ENCODE peak calls at places on chromosomes 1 and 21, in eight cellular contexts. R is cardiac muscle cell, W is astrocyte of the spinal cord, U is endothelial cell, P is GM13977, L is progenitor cell of endocrine pancreas, B is fibroblast of pulmonary artery, G is mucosa of descending colon. K is an unnamed sample.
A peak's percentile ranks its signal among the peaks of the same experiment; 100 is the strongest.

GRCh38 chr21:46024983-46025860 is 43.7 kb downstream of the COL6A1 start:
- DNase-seq in R (peak; percentile 86), W (peak; percentile 60), U (no peak), P (no peak), L (no peak), B (peak; percentile 73), G (no peak), K (no peak)

GRCh38 chr1:185936641-185937040 is 202.4 kb downstream of the HMCN1 start:
- DNase-seq in R (no peak), W (no peak), U (no peak), P (no peak), L (no peak), B (no peak), G (no peak), K (no peak)

GRCh38 chr1:218476385-218476784 is 131.2 kb downstream of the TGFB2 start:
- DNase-seq in R (peak; percentile 61), W (peak; percentile 86), U (no peak), P (no peak), L (no peak), B (peak; percentile 76), G (no peak), K (no peak)

GRCh38 chr21:26591543-26591942 is 18.5 kb upstream of the CYYR1 start:
- DNase-seq in R (no peak), W (no peak), U (no peak), P (no peak), L (no peak), B (no peak), G (no peak), K (no peak)

GRCh38 chr21:29511076-29511475 is 212.4 kb downstream of the BACH1 start:
- DNase-seq in R (no peak), W (peak; percentile 66), U (no peak), P (no peak), L (no peak), B (no peak), G (no peak), K (no peak)

GRCh38 chr1:174131032-174131638 is 28.2 kb upstream of the RABGAP1L start:
- DNase-seq in R (no peak), W (no peak), U (no peak), P (no peak), L (no peak), B (no peak), G (no peak), K (no peak)

GRCh38 chr1:26861286-26861701 is 1.7 kb upstream of the SFN start:
- DNase-seq in R (no peak), W (peak; percentile 47), U (no peak), P (no peak), L (no peak), B (peak; percentile 29), G (no peak), K (no peak)

GRCh38 chr1:28602536-28603439 is 10.7 kb downstream of the RAB42 start:
- DNase-seq in R (peak; percentile 86), W (peak; percentile 82), U (peak; percentile 67), P (peak; percentile 48), L (peak; percentile 41), B (peak; percentile 88), G (no peak), K (peak; percentile 56)

GRCh38 chr1:162022626-162023025 is 1.0 kb downstream of the OLFML2B start:
- DNase-seq in R (no peak), W (no peak), U (no peak), P (no peak), L (no peak), B (no peak), G (no peak), K (no peak)

GRCh38 chr1:47984175-47984789 is 12.9 kb downstream of the TRABD2B start:
- DNase-seq in R (peak; percentile 9), W (no peak), U (peak; percentile 37), P (no peak), L (no peak), B (no peak), G (no peak), K (no peak)

GRCh38 chr1:246691622-246692495 is 32.4 kb upstream of the SCCPDH start:
- DNase-seq in R (peak; percentile 34), W (no peak), U (no peak), P (no peak), L (no peak), B (no peak), G (no peak), K (no peak)

GRCh38 chr1:213135572-213135971 is 84.5 kb downstream of the RPS6KC1 start:
- DNase-seq in R (peak; percentile 25), W (peak; percentile 23), U (no peak), P (no peak), L (no peak), B (peak; percentile 44), G (no peak), K (no peak)

GRCh38 chr1:45359882-45360513 is 19.8 kb upstream of the MUTYH start:
- DNase-seq in R (peak; percentile 85), W (peak; percentile 69), U (peak; percentile 39), P (no peak), L (no peak), B (peak; percentile 84), G (no peak), K (no peak)

GRCh38 chr1:1889090-1889750 is 1.7 kb downstream of the GNB1 start:
- DNase-seq in R (no peak), W (no peak), U (no peak), P (no peak), L (no peak), B (peak; percentile 38), G (no peak), K (no peak)

GRCh38 chr1:115982399-115982798 is 6.1 kb downstream of the SLC22A15 start:
- DNase-seq in R (no peak), W (no peak), U (no peak), P (peak; percentile 42), L (no peak), B (no peak), G (no peak), K (peak; percentile 38)

GRCh38 chr1:45815667-45816458 is 12.5 kb downstream of the MAST2 start:
- DNase-seq in R (peak; percentile 23), W (no peak), U (no peak), P (no peak), L (no peak), B (peak; percentile 44), G (no peak), K (no peak)

GRCh38 chr1:167630568-167631385 is 745 bp downstream of the RCSD1 start:
- DNase-seq in R (no peak), W (no peak), U (no peak), P (peak; percentile 53), L (no peak), B (no peak), G (no peak), K (peak; percentile 45)

GRCh38 chr1:247906504-247907047 is 11.2 kb downstream of the OR2W3 start:
- DNase-seq in R (peak; percentile 0), W (peak; percentile 69), U (no peak), P (no peak), L (no peak), B (peak; percentile 23), G (no peak), K (no peak)

GRCh38 chr1:211874521-211875347 is 44.2 kb upstream of the LPGAT1 start:
- DNase-seq in R (no peak), W (no peak), U (no peak), P (no peak), L (no peak), B (no peak), G (no peak), K (no peak)

GRCh38 chr21:41973861-41974751 is 20.3 kb upstream of the C2CD2 start:
- DNase-seq in R (peak; percentile 19), W (no peak), U (no peak), P (peak; percentile 44), L (no peak), B (peak; percentile 14), G (no peak), K (peak; percentile 60)

GRCh38 chr1:9561429-9561828 is 22.2 kb downstream of the SLC25A33 start:
- DNase-seq in R (peak; percentile 96), W (peak; percentile 93), U (no peak), P (no peak), L (no peak), B (peak; percentile 97), G (no peak), K (no peak)

GRCh38 chr1:7403265-7404045 is 367.6 kb upstream of the VAMP3 start:
- DNase-seq in R (no peak), W (no peak), U (no peak), P (peak; percentile 51), L (no peak), B (no peak), G (no peak), K (no peak)

GRCh38 chr1:38062361-38063288 is 16.0 kb upstream of the POU3F1 start:
- DNase-seq in R (no peak), W (no peak), U (no peak), P (no peak), L (no peak), B (no peak), G (no peak), K (no peak)
- TF ChIP-seq CTCF in R (no peak), W (no peak), U (no peak), P (no peak), L (no peak), B (no peak), G (no peak), K (no peak)

DNA sequence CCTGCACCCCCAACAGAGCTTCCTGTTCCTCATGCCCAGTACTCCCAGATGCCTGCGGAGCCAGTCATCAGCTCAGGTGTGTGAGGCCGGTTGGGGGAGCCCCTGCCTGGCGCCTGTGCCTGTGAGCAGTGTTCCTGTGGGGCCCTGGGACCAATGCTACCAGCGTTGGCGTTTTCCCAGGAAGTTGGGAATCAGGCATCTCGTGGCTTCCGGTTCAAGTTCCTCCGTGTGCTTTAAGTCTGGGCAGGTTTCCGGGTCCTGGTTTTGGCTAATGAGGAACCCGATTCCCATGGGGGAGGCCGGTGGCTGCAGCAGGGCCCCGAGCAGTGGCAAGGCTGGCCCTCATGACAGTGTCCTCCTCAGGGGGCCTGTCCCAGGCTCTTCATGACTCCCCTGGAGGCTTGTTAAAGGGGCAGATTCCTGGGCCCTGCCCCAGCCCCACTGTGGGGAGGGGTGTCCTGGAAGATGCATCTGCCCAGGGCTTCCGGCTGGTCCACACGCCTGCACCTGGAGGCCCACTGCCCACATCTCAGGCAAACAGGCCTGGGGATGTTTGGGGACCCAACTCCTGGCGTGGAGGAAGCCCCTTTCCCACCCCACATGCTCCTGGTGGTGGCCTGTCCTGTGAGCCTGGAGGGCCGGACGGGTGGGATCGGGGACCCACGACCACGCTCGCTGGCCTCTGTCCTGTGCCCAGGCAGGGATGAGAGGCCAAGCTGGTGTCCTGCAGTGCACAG is 26.2 kb downstream of the TP73 start:
- DNase-seq in R (no peak), W (no peak), U (no peak), P (no peak), L (no peak), B (no peak), G (peak; percentile 53), K (no peak)
- TF ChIP-seq CTCF in R (no peak), W (no peak), U (no peak), P (no peak), L (no peak), B (no peak), G (no peak), K (peak; percentile 5)

GRCh38 chr1:160080381-160081100 is 797 bp upstream of the KCNJ9 start:
- DNase-seq in R (no peak), W (no peak), U (no peak), P (no peak), L (no peak), B (no peak), G (no peak), K (no peak)
- TF ChIP-seq CTCF in R (no peak), W (no peak), U (no peak), P (no peak), L (no peak), B (no peak), G (no peak), K (no peak)

DNA sequence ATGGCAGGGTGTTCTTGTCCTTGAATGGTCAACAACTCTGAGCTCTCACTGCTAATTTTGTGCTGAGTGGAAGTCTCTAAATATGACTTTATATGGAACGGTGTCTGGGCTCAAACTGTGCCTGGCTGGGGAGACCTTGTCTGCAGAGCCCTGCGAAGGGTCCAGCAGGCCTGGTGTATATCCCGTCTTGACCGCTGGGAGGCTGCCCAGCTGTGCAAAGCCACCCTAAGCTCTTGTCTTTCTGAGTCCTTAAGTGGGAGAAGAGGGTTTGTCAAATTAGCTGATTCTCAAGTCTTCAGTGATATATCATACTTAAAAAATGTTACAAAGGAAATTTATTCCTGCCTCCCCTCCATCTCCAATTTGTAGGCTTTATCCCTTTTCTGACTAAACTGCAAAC is 198.7 kb downstream of the KCNJ6 start:
- DNase-seq in R (no peak), W (no peak), U (no peak), P (no peak), L (no peak), B (no peak), G (no peak), K (no peak)
- TF ChIP-seq CTCF in R (no peak), W (no peak), U (no peak), P (no peak), L (peak; percentile 19), B (no peak), G (no peak), K (no peak)